ENCODE peak calls at places on chromosome X, in ten cellular contexts. Z is right atrium auricular region; O is fibroblast of lung; H is H1; G is naive thymus-derived CD4-positive, alpha-beta T cell; X is lower lobe of right lung; B is HAP-1; E is keratinocyte; Y is left ventricle myocardium inferior; M is K562. D is an unnamed sample. For H3K36me3, the result is how much of the 10 kb centered on the place peaks cover.

GRCh38 chrX:15579778-15580747 is 20.7 kb downstream of the ACE2 start:
- DNase-seq in E (no peak), Z (no peak), O (peak), X (no peak), G (no peak), Y (peak), M (peak), B (no peak), H (no peak), D (no peak)

GRCh38 chrX:78329486-78329885 is 2.1 kb upstream of the CYSLTR1 start:
- DNase-seq in O (no peak), E (no peak), M (no peak), B (no peak), G (peak), Z (no peak), H (no peak), X (no peak), Y (no peak), D (no peak)

GRCh38 chrX:31931225-31931624 is 859.4 kb upstream of the FTHL17 start:
- DNase-seq in Y (no peak), M (no peak), G (no peak), B (no peak), X (no peak), O (peak), H (no peak), E (no peak), Z (no peak), D (peak)

GRCh38 chrX:8738588-8739189 is 6.8 kb upstream of the ANOS1 start:
- DNase-seq in M (peak), G (peak), Z (no peak), H (no peak), Y (no peak), B (peak), X (no peak), E (no peak), O (peak), D (peak)

GRCh38 chrX:64805683-64806082 is 170.6 kb downstream of the ZC4H2 start:
- DNase-seq in H (no peak), E (no peak), B (no peak), X (no peak), Y (no peak), G (no peak), M (no peak), Z (no peak), O (no peak), D (no peak)

GRCh38 chrX:30283456-30284200 is 25.6 kb downstream of the NR0B1 start:
- DNase-seq in O (peak), E (peak), H (no peak), X (no peak), B (peak), Z (no peak), M (peak), Y (no peak), G (no peak), D (no peak)

GRCh38 chrX:13165266-13165665 is 120.8 kb upstream of the FAM9C start:
- DNase-seq in Y (no peak), B (no peak), G (no peak), Z (no peak), X (no peak), O (peak), M (no peak), H (no peak), E (no peak), D (no peak)

GRCh38 chrX:81537723-81538122 is 335.8 kb downstream of the SH3BGRL start:
- DNase-seq in Y (no peak), E (no peak), G (no peak), H (no peak), Z (no peak), X (no peak), B (no peak), O (no peak), M (no peak), D (no peak)

GRCh38 chrX:79107891-79108718 is 36.4 kb upstream of the GPR174 start:
- DNase-seq in Y (no peak), B (no peak), H (no peak), Z (no peak), X (no peak), M (no peak), O (no peak), E (no peak), G (peak), D (no peak)

GRCh38 chrX:72460715-72461114 is 111.9 kb downstream of the HDAC8 start:
- DNase-seq in O (no peak), M (no peak), E (no peak), Z (no peak), X (no peak), G (no peak), Y (no peak), B (no peak), H (no peak), D (no peak)

GRCh38 chrX:12548746-12549145 is 242.5 kb upstream of the PRPS2 start:
- DNase-seq in G (no peak), Z (no peak), O (peak), E (no peak), B (peak), M (no peak), H (peak), Y (no peak), X (no peak), D (peak)

GRCh38 chrX:42755820-42756219 is 22.1 kb downstream of the PPP1R2C start:
- DNase-seq in G (no peak), Z (peak), B (no peak), X (peak), M (no peak), H (no peak), O (peak), E (no peak), Y (peak), D (peak)

GRCh38 chrX:108018659-108019381 is 26.0 kb upstream of the VSIG1 start:
- DNase-seq in M (no peak), Z (no peak), X (no peak), E (no peak), B (no peak), Y (no peak), O (no peak), G (peak), H (no peak), D (no peak)

GRCh38 chrX:137363559-137363958 is 202.4 kb upstream of the ZIC3 start:
- DNase-seq in X (no peak), H (no peak), B (no peak), G (no peak), Z (no peak), O (no peak), M (no peak), Y (no peak), E (no peak), D (no peak)

GRCh38 chrX:106999002-106999975 is 723 bp downstream of the MORC4 start:
- DNase-seq in M (no peak), E (no peak), H (peak), O (peak), B (peak), Z (peak), G (peak), Y (peak), X (peak), D (peak)

GRCh38 chrX:10620121-10620699 is at the start of gene MID1:
- DNase-seq in E (no peak), O (peak), B (peak), Z (peak), Y (peak), H (peak), G (no peak), M (no peak), X (peak), D (peak)

GRCh38 chrX:119101168-119101567 is 26.4 kb downstream of the KIAA1210 start:
- DNase-seq in Z (no peak), Y (no peak), M (no peak), E (no peak), O (no peak), B (no peak), X (no peak), G (no peak), H (no peak), D (no peak)

GRCh38 chrX:133390647-133391046 is 24.6 kb downstream of the GPC4 start:
- DNase-seq in H (no peak), X (no peak), Y (no peak), Z (no peak), G (no peak), O (peak), M (no peak), E (no peak), B (no peak), D (no peak)

GRCh38 chrX:19695884-19696283 is 180.6 kb upstream of the MAP3K15 start:
- DNase-seq in B (no peak), O (no peak), E (no peak), M (no peak), H (no peak), X (no peak), Y (no peak), Z (no peak), G (no peak), D (no peak)

GRCh38 chrX:2897311-2897689 is 31.8 kb downstream of the ARSD start:
- DNase-seq in E (no peak), Y (no peak), X (no peak), B (no peak), O (no peak), M (no peak), G (no peak), Z (no peak), H (no peak), D (no peak)

GRCh38 chrX:123475068-123475724 is 257.7 kb downstream of the THOC2 start:
- DNase-seq in M (no peak), B (peak), X (no peak), O (no peak), Y (no peak), H (no peak), G (no peak), Z (no peak), E (no peak), D (no peak)

GRCh38 chrX:80174925-80175574 is 160.5 kb downstream of the TBX22 start:
- DNase-seq in G (no peak), Z (peak), E (no peak), X (no peak), B (no peak), H (no peak), Y (peak), O (no peak), M (no peak), D (no peak)

GRCh38 chrX:20593836-20594235 is 327.1 kb upstream of the RPS6KA3 start:
- DNase-seq in O (no peak), X (no peak), H (no peak), B (no peak), Z (no peak), Y (no peak), M (no peak), G (no peak), E (no peak), D (no peak)

GRCh38 chrX:15971696-15972095 is 117.1 kb upstream of the AP1S2 start:
- DNase-seq in Z (no peak), H (no peak), M (no peak), E (no peak), O (no peak), G (no peak), Y (no peak), X (no peak), B (no peak), D (no peak)

GRCh38 chrX:120446503-120446902 is 22.6 kb downstream of the LAMP2 start:
- DNase-seq in Y (no peak), O (peak), H (no peak), X (no peak), M (no peak), E (no peak), B (no peak), Z (no peak), G (no peak), D (peak)

GRCh38 chrX:68936608-68937007 is 107.8 kb downstream of the EFNB1 start:
- DNase-seq in G (no peak), B (no peak), H (no peak), Y (no peak), E (peak), M (no peak), Z (no peak), O (peak), X (no peak), D (peak)

GRCh38 chrX:20399728-20400414 is 133.2 kb upstream of the RPS6KA3 start:
- DNase-seq in G (no peak), B (no peak), Z (no peak), O (no peak), Y (no peak), H (no peak), E (no peak), M (no peak), X (no peak), D (no peak)

GRCh38 chrX:65273152-65273551 is 261.4 kb downstream of the LAS1L start:
- DNase-seq in G (no peak), H (no peak), E (no peak), B (no peak), O (no peak), Y (no peak), X (no peak), Z (no peak), M (no peak), D (no peak)

GRCh38 chrX:10050481-10050880 is 83.3 kb downstream of the CLDN34 start:
- DNase-seq in E (no peak), X (peak), O (no peak), G (no peak), M (no peak), Y (peak), H (peak), Z (no peak), B (peak), D (peak)

GRCh38 chrX:54824722-54825121 is 17.2 kb downstream of the MAGED2 start:
- DNase-seq in E (no peak), Z (no peak), O (no peak), G (no peak), Y (no peak), B (no peak), X (no peak), H (no peak), M (no peak), D (no peak)

GRCh38 chrX:20863649-20864048 is 510.6 kb upstream of the CNKSR2 start:
- DNase-seq in Y (no peak), O (no peak), X (no peak), H (no peak), G (no peak), B (no peak), Z (no peak), M (no peak), E (no peak), D (no peak)

GRCh38 chrX:1486177-1486576 is 33.5 kb upstream of the ASMTL start:
- DNase-seq in M (no peak), B (no peak), O (no peak), X (no peak), Z (peak), Y (no peak), H (no peak), E (no peak), G (no peak), D (no peak)

GRCh38 chrX:126141014-126141413 is 25.1 kb downstream of the DCAF12L2 start:
- DNase-seq in E (no peak), Y (no peak), H (no peak), X (no peak), B (no peak), Z (no peak), M (no peak), G (no peak), O (no peak), D (no peak)

GRCh38 chrX:53587795-53588194 is 98.7 kb downstream of the HUWE1 start:
- DNase-seq in B (no peak), E (no peak), X (no peak), Z (no peak), G (no peak), M (no peak), H (no peak), Y (no peak), O (no peak), D (no peak)
- H3K36me3 ChIP-seq in B (half or more), E (under half), X (half or more), Z (half or more), G (half or more), M (half or more), H (half or more), Y (half or more), O (under half), D (half or more)

GRCh38 chrX:97199501-97199900 is 315.8 kb downstream of the RPA4 start:
- DNase-seq in E (no peak), G (no peak), O (peak), Z (no peak), H (no peak), B (no peak), M (no peak), X (no peak), Y (no peak), D (peak)
- H3K36me3 ChIP-seq in E (under half), G (under half), O (under half), Z (under half), H (under half), B (under half), M (under half), X (under half), Y (under half), D (under half)

DNA sequence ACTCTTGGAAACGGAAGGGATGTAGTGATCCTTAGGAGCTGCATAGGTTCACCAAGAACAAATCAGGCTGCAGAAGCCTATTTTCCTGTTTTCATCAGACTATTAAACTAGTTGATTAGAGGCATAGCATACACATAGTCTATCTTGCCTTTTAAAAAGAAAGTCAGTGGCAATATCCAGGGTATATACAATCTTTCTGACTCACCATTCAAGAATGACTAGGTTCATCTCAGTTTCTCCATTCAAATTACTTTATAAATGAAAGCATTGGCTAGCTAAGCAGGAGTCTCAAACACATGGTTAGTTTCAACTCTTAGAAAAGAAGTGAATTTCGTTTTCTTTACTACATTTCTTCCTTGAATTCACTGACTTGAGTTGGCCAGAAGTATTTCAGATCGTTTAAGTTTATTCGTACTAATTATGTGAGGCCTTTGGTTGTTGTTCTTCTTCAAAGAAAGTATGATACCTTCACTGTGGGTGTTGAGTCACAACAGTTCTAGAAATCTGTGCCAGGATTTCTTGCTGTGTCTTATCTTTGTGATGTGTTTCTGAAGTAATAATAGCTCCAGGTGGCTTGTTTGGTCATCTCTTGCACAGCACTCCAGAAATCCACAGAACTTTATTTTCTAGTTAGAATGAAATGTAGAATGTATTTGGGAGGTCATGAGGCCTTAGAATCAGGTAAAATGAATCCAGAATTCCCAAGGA is 88.2 kb downstream of the AWAT2 start:
- DNase-seq in X (no peak), Y (no peak), Z (no peak), E (no peak), O (peak), B (no peak), G (no peak), H (no peak), M (no peak), D (no peak)
- H3K36me3 ChIP-seq in X (under half), Y (under half), Z (under half), E (under half), O (under half), B (under half), G (under half), H (under half), M (under half), D (under half)

DNA sequence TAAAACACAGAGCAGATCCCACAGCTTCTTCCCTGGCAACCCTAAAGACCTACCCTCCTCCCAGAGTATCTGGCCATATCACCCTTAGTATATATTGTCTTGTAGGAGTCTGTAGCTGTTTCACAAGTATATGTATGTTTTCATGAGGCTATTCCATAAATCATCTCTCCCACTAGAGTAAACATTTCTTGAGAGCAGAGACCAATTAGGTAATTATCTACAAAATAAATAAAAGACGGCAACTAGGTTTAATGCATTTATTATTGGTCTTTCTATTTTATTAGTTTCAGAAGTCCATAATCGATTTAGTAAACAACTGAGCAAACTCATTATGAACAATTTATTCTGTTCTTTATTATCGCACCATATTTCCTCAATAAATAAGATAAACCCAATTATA is 7.0 kb downstream of the ACOT9 start:
- DNase-seq in M (no peak), Z (no peak), Y (no peak), E (no peak), G (no peak), X (no peak), B (no peak), H (no peak), O (no peak), D (no peak)
- H3K36me3 ChIP-seq in M (under half), Z (under half), Y (under half), E (under half), G (under half), X (under half), B (under half), H (under half), O (under half), D (under half)

GRCh38 chrX:40060356-40060845 is 37.4 kb downstream of the BCOR start:
- DNase-seq in E (no peak), Z (no peak), X (no peak), Y (no peak), G (no peak), H (no peak), O (no peak), B (no peak), M (no peak), D (no peak)
- H3K36me3 ChIP-seq in E (under half), Z (under half), X (half or more), Y (under half), G (under half), H (half or more), O (under half), B (half or more), M (half or more), D (under half)

DNA sequence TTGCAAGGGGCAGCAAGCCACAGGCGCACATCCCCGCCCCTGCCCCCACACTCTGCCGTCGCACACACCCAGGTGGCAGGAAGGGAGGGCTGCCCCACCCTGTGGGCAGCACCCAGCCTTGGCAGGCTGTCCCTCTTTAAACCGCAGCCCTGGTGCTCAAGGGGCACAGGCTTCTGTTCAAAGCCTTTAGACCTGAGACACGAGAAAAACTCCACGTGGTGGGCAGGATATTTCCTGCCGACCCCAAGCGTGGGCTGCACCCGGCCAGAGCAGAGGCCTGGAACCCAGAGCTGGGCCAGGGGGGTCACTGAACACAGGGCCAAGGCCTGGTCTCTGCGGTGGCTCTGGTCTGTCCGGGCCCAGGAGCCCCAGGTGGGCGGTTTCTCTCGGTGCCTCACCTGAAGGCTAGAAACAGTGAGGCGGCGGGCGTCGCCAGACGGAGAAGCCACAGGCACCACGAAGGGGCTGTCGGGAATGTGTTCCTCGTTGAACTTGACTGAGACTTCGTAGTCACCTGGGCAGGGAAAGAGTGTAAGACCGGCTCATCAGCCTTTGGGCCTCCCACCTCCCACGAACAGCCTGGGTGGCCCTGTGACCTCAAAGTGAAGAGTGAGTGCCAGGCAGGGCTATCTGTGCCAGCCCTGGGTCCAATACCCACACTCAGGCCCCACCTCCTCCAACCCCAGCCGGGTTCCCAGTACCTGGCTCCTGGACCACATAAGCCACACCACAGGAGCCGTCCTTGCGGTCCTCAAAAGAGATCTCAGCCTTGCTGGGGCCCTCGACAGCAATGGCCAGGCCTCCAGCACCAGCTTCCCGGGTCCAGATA is 23.0 kb downstream of the FLNA start:
- DNase-seq in G (no peak), B (no peak), Y (no peak), E (no peak), Z (no peak), M (no peak), X (peak), H (no peak), O (no peak), D (peak)
- H3K36me3 ChIP-seq in G (under half), B (half or more), Y (half or more), E (under half), Z (half or more), M (half or more), X (half or more), H (half or more), O (half or more), D (under half)

DNA sequence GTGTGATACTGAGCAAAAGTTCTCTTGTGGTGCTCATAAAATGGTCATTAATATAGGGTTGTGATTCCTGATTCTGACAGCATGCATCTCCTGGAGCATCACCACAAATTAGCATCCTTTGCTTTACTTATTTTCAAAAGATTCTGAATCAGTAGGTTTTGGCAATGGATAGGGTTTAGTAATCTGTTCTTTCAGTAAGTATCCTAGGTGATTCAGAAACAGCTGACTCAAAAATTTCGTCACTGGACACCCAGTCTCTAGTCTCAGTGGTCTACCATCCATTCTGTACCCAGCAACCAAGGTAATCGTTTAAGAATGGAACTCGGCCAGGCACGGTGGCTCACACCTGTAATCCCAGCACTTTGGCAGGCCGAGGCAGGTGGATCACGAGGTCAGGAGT is 4.1 kb downstream of the CBLL2 start:
- DNase-seq in B (no peak), E (no peak), O (peak), Y (no peak), Z (no peak), G (no peak), M (no peak), H (no peak), X (no peak), D (no peak)
- H3K36me3 ChIP-seq in B (under half), E (under half), O (under half), Y (under half), Z (under half), G (under half), M (under half), H (under half), X (under half), D (under half)

D was measured in cardiac muscle cell.